ENCODE peak calls at places on chromosomes 2 and 18, in four cellular contexts. M is stomach, R is heart left ventricle, T is transverse colon. L is an unnamed sample. For H3K4me1, the result is how much of the 10 kb centered on the place peaks cover.

GRCh38 chr2:230921806-230922595 is 3.0 kb downstream of the GPR55 start:
- DNase-seq in M (peak), R (peak), T (peak), L (no peak)

GRCh38 chr2:237943395-237944094 is 23.3 kb upstream of the UBE2F start:
- DNase-seq in M (no peak), R (no peak), T (no peak), L (no peak)

GRCh38 chr18:27413495-27414401 is 228.6 kb upstream of the CHST9 start:
- DNase-seq in M (no peak), R (peak), T (no peak), L (no peak)

GRCh38 chr18:41537666-41538065 is 417.4 kb upstream of the PIK3C3 start:
- DNase-seq in M (no peak), R (no peak), T (no peak), L (no peak)

GRCh38 chr2:195363496-195363895 is 293.5 kb upstream of the SLC39A10 start:
- DNase-seq in M (no peak), R (no peak), T (no peak), L (no peak)

GRCh38 chr18:77248873-77249582 is 620 bp upstream of the GALR1 start:
- DNase-seq in M (no peak), R (no peak), T (no peak), L (no peak)

GRCh38 chr18:51447351-51447896 is 249.9 kb upstream of the MEX3C start:
- DNase-seq in M (no peak), R (no peak), T (peak), L (no peak)

GRCh38 chr2:9738718-9739496 is 104.4 kb upstream of the TAF1B start:
- DNase-seq in M (no peak), R (peak), T (peak), L (peak)

GRCh38 chr18:50956116-50956515 is 11.7 kb upstream of the ELAC1 start:
- DNase-seq in M (no peak), R (no peak), T (no peak), L (no peak)

GRCh38 chr2:174697267-174697666 is 67.0 kb downstream of the CHRNA1 start:
- DNase-seq in M (peak), R (peak), T (peak), L (peak)

GRCh38 chr2:714005-714741 is 37.0 kb upstream of the TMEM18 start:
- DNase-seq in M (peak), R (no peak), T (peak), L (peak)

GRCh38 chr2:149716687-149717086 is 129.1 kb upstream of the MMADHC start:
- DNase-seq in M (no peak), R (no peak), T (no peak), L (no peak)

GRCh38 chr2:6475155-6475940 is 390.4 kb downstream of the CMPK2 start:
- DNase-seq in M (no peak), R (no peak), T (no peak), L (no peak)

GRCh38 chr2:119760876-119761275 is 1.2 kb downstream of the PTPN4 start:
- DNase-seq in M (no peak), R (no peak), T (no peak), L (peak)

GRCh38 chr2:195407782-195408181 is 249.2 kb upstream of the SLC39A10 start:
- DNase-seq in M (no peak), R (no peak), T (no peak), L (no peak)

GRCh38 chr2:215680605-215681598 is 245.0 kb upstream of the FN1 start:
- DNase-seq in M (no peak), R (no peak), T (no peak), L (no peak)

GRCh38 chr2:15714609-15715008 is 122.9 kb downstream of the DDX1 start:
- DNase-seq in M (no peak), R (no peak), T (no peak), L (no peak)

GRCh38 chr2:164737612-164738081 is 104.0 kb downstream of the COBLL1 start:
- DNase-seq in M (peak), R (peak), T (peak), L (peak)

GRCh38 chr2:233007739-233008138 is 5.3 kb downstream of the NGEF start:
- DNase-seq in M (no peak), R (no peak), T (no peak), L (no peak)

GRCh38 chr18:52394602-52395001 is 54.6 kb downstream of the DCC start:
- DNase-seq in M (no peak), R (no peak), T (no peak), L (no peak)

GRCh38 chr2:12791906-12792305 is 75.2 kb downstream of the TRIB2 start:
- DNase-seq in M (no peak), R (no peak), T (no peak), L (no peak)

GRCh38 chr2:107595749-107596148 is 230.9 kb upstream of the RGPD4 start:
- DNase-seq in M (no peak), R (no peak), T (no peak), L (no peak)

GRCh38 chr2:239767016-239767905 is 257.9 kb downstream of the NDUFA10 start:
- DNase-seq in M (no peak), R (no peak), T (no peak), L (no peak)

GRCh38 chr18:1011342-1011741 is 106.7 kb downstream of the ADCYAP1 start:
- DNase-seq in M (no peak), R (no peak), T (no peak), L (no peak)

GRCh38 chr2:158011055-158011771 is 90.5 kb upstream of the UPP2 start:
- DNase-seq in M (no peak), R (no peak), T (no peak), L (no peak)

GRCh38 chr2:178700922-178701342 is 106.3 kb downstream of the TTN start:
- DNase-seq in M (no peak), R (no peak), T (no peak), L (peak)

GRCh38 chr2:227817940-227818568 is 4.4 kb downstream of the CCL20 start:
- DNase-seq in M (peak), R (peak), T (peak), L (peak)

GRCh38 chr2:196160101-196160500 is 11.3 kb downstream of the STK17B start:
- DNase-seq in M (no peak), R (peak), T (peak), L (peak)

GRCh38 chr2:213068681-213069359 is 82.6 kb downstream of the IKZF2 start:
- DNase-seq in M (no peak), R (no peak), T (no peak), L (no peak)

GRCh38 chr2:238379096-238379810 is 47.5 kb upstream of the ASB1 start:
- DNase-seq in M (peak), R (no peak), T (no peak), L (peak)

GRCh38 chr2:108323619-108324018 is 34.9 kb downstream of the SULT1C2 start:
- DNase-seq in M (no peak), R (no peak), T (no peak), L (no peak)

GRCh38 chr2:33529771-33530481 is 53.5 kb downstream of the RASGRP3 start:
- DNase-seq in M (no peak), R (no peak), T (no peak), L (no peak)

GRCh38 chr18:61896767-61897166 is 4.0 kb upstream of the RNF152 start:
- DNase-seq in M (no peak), R (no peak), T (peak), L (no peak)

GRCh38 chr2:203432811-203433210 is 102.3 kb downstream of the RAPH1 start:
- DNase-seq in M (no peak), R (no peak), T (no peak), L (no peak)

GRCh38 chr18:35267161-35267651 is 22.8 kb downstream of the ZSCAN30 start:
- DNase-seq in M (peak), R (peak), T (peak), L (peak)

GRCh38 chr2:217413193-217413592 is 553.3 kb upstream of the TNP1 start:
- DNase-seq in M (no peak), R (no peak), T (no peak), L (no peak)

GRCh38 chr2:99635710-99636431 is 146.1 kb upstream of the REV1 start:
- DNase-seq in M (no peak), R (peak), T (no peak), L (no peak)

DNA sequence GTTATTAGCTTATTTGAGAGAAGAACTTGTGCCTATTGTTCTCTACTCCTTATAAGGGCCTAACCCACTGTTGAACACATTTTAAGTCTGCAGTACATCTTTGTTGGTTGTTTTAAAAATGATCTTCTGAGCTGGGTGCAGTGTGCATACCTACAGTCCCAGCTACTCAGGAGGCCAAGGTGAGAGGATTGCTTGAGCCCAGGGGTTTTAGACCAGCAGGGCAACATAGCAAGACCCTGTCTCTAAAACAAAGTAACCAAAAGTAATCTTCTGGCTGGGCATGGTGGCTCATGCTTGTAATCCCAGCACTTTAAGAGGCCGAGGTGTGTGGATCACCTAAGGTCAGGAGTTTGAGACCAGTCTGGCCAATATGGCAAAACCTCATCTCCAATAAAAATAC is 25.8 kb upstream of the RAB10 start:
- DNase-seq in M (no peak), R (no peak), T (no peak), L (no peak)
- H3K27ac ChIP-seq in M (no peak), R (peak), T (peak), L (no peak)

GRCh38 chr2:241509408-241509784 is 1.0 kb upstream of the STK25 start:
- DNase-seq in M (no peak), R (no peak), T (no peak), L (no peak)

GRCh38 chr2:241508510-241509407 is at the start of gene STK25:
- DNase-seq in M (peak), R (peak), T (peak), L (peak)

GRCh38 chr2:241506793-241507429 is 1.5 kb downstream of the STK25 start:
- DNase-seq in M (no peak), R (no peak), T (no peak), L (no peak)

GRCh38 chr2:241508240-241508509 is 209 bp downstream of the STK25 start:
- DNase-seq in M (no peak), R (no peak), T (no peak), L (no peak)

DNA sequence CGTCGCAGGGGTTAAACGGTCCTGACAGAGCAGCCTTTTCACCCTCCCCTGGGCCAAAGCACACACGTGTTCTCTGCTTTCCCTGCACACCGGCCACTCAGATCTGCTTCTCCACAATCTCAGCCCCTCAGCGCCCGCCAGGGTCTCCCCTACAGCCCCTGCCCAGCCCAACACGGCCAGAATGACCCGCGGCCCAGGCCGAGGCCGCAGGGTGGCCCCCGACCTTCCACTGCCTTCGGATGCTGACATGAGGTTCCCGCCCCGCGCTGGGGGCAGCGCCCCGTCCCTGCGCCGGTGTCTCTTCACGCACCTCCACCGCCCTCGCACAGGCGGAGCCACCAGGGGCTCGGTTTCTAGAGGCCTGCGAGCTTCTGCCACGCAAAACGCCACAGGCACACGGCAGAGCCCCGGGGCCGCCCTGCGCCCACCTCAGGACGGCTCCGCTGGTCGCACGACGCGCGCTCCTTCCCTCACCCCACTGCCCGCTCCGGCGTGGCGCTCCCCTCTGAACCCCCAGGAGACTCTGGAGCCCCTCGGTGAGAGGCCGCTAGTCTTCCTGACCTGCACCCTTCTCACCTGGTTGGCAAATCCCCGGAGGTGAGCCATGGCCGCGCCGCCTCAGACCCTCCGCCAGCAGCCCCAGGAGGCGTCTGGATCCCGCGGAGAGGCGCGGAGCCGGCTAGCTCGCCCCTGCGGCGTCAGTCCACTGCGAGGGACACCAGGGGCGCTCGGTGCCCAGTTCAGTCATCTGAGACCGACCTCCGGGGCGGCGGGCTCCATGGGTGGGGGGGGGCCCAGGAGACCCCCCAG is 749 bp downstream of the STK25 start:
- DNase-seq in M (peak), R (no peak), T (peak), L (peak)
- H3K4me3 ChIP-seq in M (peak), R (peak), T (peak), L (peak)

GRCh38 chr2:88620015-88620414 is 7.2 kb downstream of the EIF2AK3 start:
- DNase-seq in M (no peak), R (no peak), T (no peak), L (no peak)

GRCh38 chr2:88624477-88624876 is 2.8 kb downstream of the EIF2AK3 start:
- DNase-seq in M (no peak), R (no peak), T (no peak), L (no peak)

GRCh38 chr2:88622307-88622706 is 5.0 kb downstream of the EIF2AK3 start:
- DNase-seq in M (no peak), R (no peak), T (no peak), L (no peak)

GRCh38 chr2:88626171-88627054 is 851 bp downstream of the EIF2AK3 start:
- DNase-seq in M (peak), R (peak), T (peak), L (peak)

GRCh38 chr2:88621432-88621831 is 5.8 kb downstream of the EIF2AK3 start:
- DNase-seq in M (no peak), R (no peak), T (no peak), L (no peak)
- H3K4me1 ChIP-seq in M (half or more), R (under half), T (under half), L (under half)

GRCh38 chr2:105378921-105379383 is 19.9 kb downstream of the FHL2 start:
- DNase-seq in M (no peak), R (peak), T (no peak), L (no peak)
- H3K27ac ChIP-seq in M (peak), R (peak), T (peak), L (no peak)

GRCh38 chr18:58862851-58863538 is 1.7 kb upstream of the ZNF532 start:
- DNase-seq in M (peak), R (peak), T (peak), L (peak)

GRCh38 chr18:58862404-58862803 is 2.3 kb upstream of the ZNF532 start:
- DNase-seq in M (no peak), R (no peak), T (no peak), L (no peak)

GRCh38 chr18:58861353-58861752 is 3.3 kb upstream of the ZNF532 start:
- DNase-seq in M (no peak), R (no peak), T (no peak), L (no peak)

GRCh38 chr18:58860747-58861224 is 3.9 kb upstream of the ZNF532 start:
- DNase-seq in M (no peak), R (no peak), T (no peak), L (no peak)

GRCh38 chr18:58861853-58862252 is 2.8 kb upstream of the ZNF532 start:
- DNase-seq in M (no peak), R (no peak), T (no peak), L (no peak)
- H3K4me3 ChIP-seq in M (no peak), R (peak), T (no peak), L (no peak)

DNA sequence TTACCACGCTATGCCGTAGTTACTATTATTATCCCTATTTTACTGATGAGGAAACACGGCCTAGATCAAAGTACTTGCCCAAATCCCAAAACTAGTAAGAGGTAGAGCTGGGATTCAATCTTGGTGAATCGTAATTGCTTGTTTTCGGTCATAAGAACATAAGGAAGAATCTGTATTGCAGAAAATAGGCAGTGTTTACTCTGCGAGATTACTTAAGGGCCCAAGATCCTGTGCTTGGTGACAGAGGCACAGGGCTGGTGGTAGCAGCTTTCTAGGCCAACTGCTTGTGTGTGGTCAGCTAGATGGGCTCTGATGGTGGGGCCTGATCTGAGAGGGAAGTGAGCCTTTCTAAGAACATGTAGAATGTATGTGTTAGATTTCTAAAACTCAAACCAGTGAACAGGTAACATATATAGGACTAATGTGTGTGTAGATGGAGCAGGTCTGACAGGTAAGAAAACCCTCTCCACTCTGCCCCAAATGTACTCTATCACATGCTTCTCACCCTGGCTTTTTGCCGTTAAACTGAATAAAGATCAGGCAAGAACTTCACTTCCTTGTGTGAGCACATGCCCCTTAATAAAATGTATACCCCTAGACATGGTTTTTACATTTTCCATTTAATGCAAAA is 70.8 kb downstream of the SPATS2L start:
- DNase-seq in M (no peak), R (no peak), T (peak), L (no peak)
- H3K4me1 ChIP-seq in M (under half), R (under half), T (half or more), L (under half)

DNA sequence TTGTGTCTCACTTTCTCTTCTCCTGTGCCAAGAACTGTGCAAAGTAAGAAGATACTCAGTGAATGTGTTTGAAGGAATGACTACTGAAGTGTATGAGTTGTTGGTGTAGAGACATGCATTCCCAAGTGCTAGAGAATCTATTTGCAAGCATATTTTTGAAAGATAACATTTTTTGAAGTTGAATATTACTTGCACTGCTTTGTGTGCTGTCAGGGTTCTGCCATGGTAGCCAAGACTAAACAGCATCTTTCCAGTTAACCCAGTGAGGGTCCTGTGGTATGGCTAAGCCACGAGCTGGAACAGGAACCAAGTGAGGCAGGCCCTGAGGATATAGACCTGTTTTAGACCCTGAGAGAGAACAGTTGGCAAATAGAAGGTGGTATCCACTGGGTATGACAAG is 35.2 kb upstream of the EFEMP1 start:
- DNase-seq in M (no peak), R (no peak), T (no peak), L (no peak)
- H3K27ac ChIP-seq in M (no peak), R (no peak), T (no peak), L (no peak)

GRCh38 chr2:96485350-96485749 is 19.8 kb downstream of the NEURL3 start:
- DNase-seq in M (no peak), R (no peak), T (no peak), L (no peak)
- H3K4me3 ChIP-seq in M (peak), R (peak), T (no peak), L (no peak)

GRCh38 chr2:46976556-46976955 is 61.0 kb upstream of the MCFD2 start:
- DNase-seq in M (no peak), R (no peak), T (no peak), L (no peak)

GRCh38 chr2:46979611-46980010 is 64.0 kb upstream of the MCFD2 start:
- DNase-seq in M (no peak), R (no peak), T (peak), L (no peak)

GRCh38 chr2:46978696-46979095 is 63.1 kb upstream of the MCFD2 start:
- DNase-seq in M (no peak), R (no peak), T (no peak), L (no peak)

GRCh38 chr2:46977266-46977665 is 61.7 kb upstream of the MCFD2 start:
- DNase-seq in M (no peak), R (no peak), T (no peak), L (no peak)

GRCh38 chr2:46977899-46978298 is 62.3 kb upstream of the MCFD2 start:
- DNase-seq in M (no peak), R (no peak), T (peak), L (no peak)
- H3K4me1 ChIP-seq in M (under half), R (under half), T (under half), L (under half)